ENCODE peak calls at places on chromosome 21, in five cellular contexts. U is CD4-positive, alpha-beta memory T cell; V is hepatocyte; J is neuronal stem cell; L is GM23248. X is an unnamed sample. For H3K4me1, the result is how much of the 10 kb centered on the place peaks cover.

GRCh38 chr21:37245151-37245550 is 22.0 kb downstream of the VPS26C start:
- DNase-seq in U (no peak), V (no peak), J (no peak), L (no peak), X (no peak)

GRCh38 chr21:30257773-30258172 is 25.0 kb downstream of the KRTAP24-1 start:
- DNase-seq in U (no peak), V (peak), J (peak), L (peak), X (peak)

GRCh38 chr21:39193380-39193779 is 10.1 kb upstream of the PSMG1 start:
- DNase-seq in U (no peak), V (no peak), J (no peak), L (no peak), X (no peak)

GRCh38 chr21:45317401-45318145 is 29.9 kb upstream of the POFUT2 start:
- DNase-seq in U (no peak), V (no peak), J (no peak), L (peak), X (no peak)

GRCh38 chr21:39111928-39112327 is 71.3 kb downstream of the PSMG1 start:
- DNase-seq in U (no peak), V (no peak), J (no peak), L (peak), X (no peak)

GRCh38 chr21:32858628-32859027 is 87.1 kb upstream of the PAXBP1 start:
- DNase-seq in U (no peak), V (no peak), J (no peak), L (no peak), X (no peak)

GRCh38 chr21:45830221-45830640 is 151.3 kb upstream of the COL6A1 start:
- DNase-seq in U (no peak), V (no peak), J (no peak), L (no peak), X (no peak)

GRCh38 chr21:23574932-23575331 is 2032.3 kb downstream of the MRPL39 start:
- DNase-seq in U (no peak), V (no peak), J (no peak), L (no peak), X (no peak)

GRCh38 chr21:38807481-38807880 is 1.8 kb downstream of the ETS2 start:
- DNase-seq in U (no peak), V (no peak), J (peak), L (peak), X (no peak)

GRCh38 chr21:29534448-29534847 is 235.7 kb downstream of the BACH1 start:
- DNase-seq in U (no peak), V (no peak), J (no peak), L (no peak), X (no peak)

GRCh38 chr21:32974653-32975052 is 51.1 kb upstream of the OLIG2 start:
- DNase-seq in U (no peak), V (no peak), J (no peak), L (no peak), X (no peak)

GRCh38 chr21:31872452-31873274 is at the start of gene HUNK:
- DNase-seq in U (no peak), V (peak), J (peak), L (peak), X (peak)

GRCh38 chr21:34973685-34974084 is 75.4 kb downstream of the RUNX1 start:
- DNase-seq in U (no peak), V (no peak), J (no peak), L (no peak), X (no peak)
- H3K4me1 ChIP-seq in U (half or more), V (under half), J (under half), L (under half), X (under half)

DNA sequence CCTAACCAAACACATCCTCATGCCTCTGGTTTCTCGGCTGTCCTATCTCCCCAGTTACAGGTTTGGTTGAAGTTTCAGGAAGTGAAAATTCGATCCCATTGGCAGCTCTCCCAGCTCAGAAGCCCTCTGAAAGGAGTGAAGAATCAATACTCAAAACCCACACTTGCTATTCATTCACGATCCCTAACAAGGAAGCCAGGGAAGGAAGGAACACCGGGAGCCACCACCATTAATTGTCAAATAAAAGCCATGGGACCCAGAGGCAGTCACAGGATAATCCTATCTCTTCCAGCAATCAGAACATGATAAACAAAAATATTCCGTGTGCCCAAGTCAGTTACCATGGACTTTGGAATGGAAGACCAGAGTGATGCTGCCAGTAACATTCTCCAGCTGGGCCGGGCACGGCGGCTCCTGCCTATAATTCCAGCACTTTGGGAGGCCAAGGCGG is 7.0 kb downstream of the TMPRSS2 start:
- DNase-seq in U (no peak), V (peak), J (no peak), L (no peak), X (no peak)
- H3K27ac ChIP-seq in U (no peak), V (peak), J (no peak), L (no peak), X (no peak)

DNA sequence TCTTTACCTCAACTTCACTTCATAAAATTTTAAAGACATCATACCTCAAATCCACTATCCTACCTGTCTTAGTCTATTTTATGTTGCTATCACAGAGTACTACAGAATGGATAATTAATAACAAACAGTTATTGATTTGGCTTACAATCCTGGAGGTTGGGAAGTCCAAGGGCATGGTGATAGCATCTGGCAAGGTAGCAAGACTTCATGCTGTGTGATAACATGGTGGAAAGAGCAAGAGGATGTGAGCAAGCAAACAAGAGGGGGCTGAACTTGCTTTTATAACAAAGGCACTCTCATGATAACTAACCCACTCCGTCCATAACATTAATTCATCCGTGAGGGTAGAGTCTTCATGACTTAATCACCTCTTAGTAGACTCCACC is 33.8 kb downstream of the C21orf91 start:
- DNase-seq in U (no peak), V (no peak), J (no peak), L (no peak), X (no peak)
- H3K4me1 ChIP-seq in U (half or more), V (under half), J (under half), L (under half), X (under half)

GRCh38 chr21:43972850-43973633 is 39.1 kb upstream of the TRAPPC10 start:
- DNase-seq in U (no peak), V (no peak), J (no peak), L (no peak), X (peak)
- H3K27ac ChIP-seq in U (no peak), V (no peak), J (no peak), L (no peak), X (peak)